ENCODE peak calls at places on chromosome 20, in seven cellular contexts. One of them, this sample, is unnamed.

GRCh38 chr20:2230671-2231488 is 64.9 kb upstream of the TGM3 start:
- DNase-seq in NB4: no peak
- DNase-seq in H54: no peak
- DNase-seq in HT1080: peak; percentile 53
- DNase-seq in DMS153: no peak
- DNase-seq in MM.1S: no peak
- DNase-seq in psoas muscle: no peak
- DNase-seq in this sample: no peak

GRCh38 chr20:4216142-4216735 is 200.9 kb upstream of the RNF24 start:
- DNase-seq in NB4: no peak
- DNase-seq in H54: no peak
- DNase-seq in HT1080: no peak
- DNase-seq in DMS153: no peak
- DNase-seq in MM.1S: no peak
- DNase-seq in psoas muscle: no peak
- DNase-seq in this sample: no peak

GRCh38 chr20:62607366-62608217 is 34.7 kb upstream of the SLCO4A1 start:
- DNase-seq in NB4: peak; percentile 57
- DNase-seq in H54: no peak
- DNase-seq in HT1080: no peak
- DNase-seq in DMS153: no peak
- DNase-seq in MM.1S: no peak
- DNase-seq in psoas muscle: peak; percentile 12
- DNase-seq in this sample: no peak

GRCh38 chr20:37435607-37436006 is 85.4 kb upstream of the NNAT start:
- DNase-seq in NB4: no peak
- DNase-seq in H54: no peak
- DNase-seq in HT1080: no peak
- DNase-seq in DMS153: no peak
- DNase-seq in MM.1S: no peak
- DNase-seq in psoas muscle: no peak
- DNase-seq in this sample: no peak

GRCh38 chr20:44160133-44160532 is 26.9 kb downstream of the JPH2 start:
- DNase-seq in NB4: no peak
- DNase-seq in H54: no peak
- DNase-seq in HT1080: no peak
- DNase-seq in DMS153: no peak
- DNase-seq in MM.1S: no peak
- DNase-seq in psoas muscle: no peak
- DNase-seq in this sample: no peak

GRCh38 chr20:63699466-63700198 is 3.2 kb downstream of the TNFRSF6B start:
- DNase-seq in NB4: peak; percentile 76
- DNase-seq in H54: peak; percentile 31
- DNase-seq in HT1080: no peak
- DNase-seq in DMS153: no peak
- DNase-seq in MM.1S: no peak
- DNase-seq in psoas muscle: peak; percentile 24
- DNase-seq in this sample: no peak

GRCh38 chr20:49594143-49594928 is 26.4 kb upstream of the PTGIS start:
- DNase-seq in NB4: peak; percentile 87
- DNase-seq in H54: no peak
- DNase-seq in HT1080: peak; percentile 28
- DNase-seq in DMS153: no peak
- DNase-seq in MM.1S: no peak
- DNase-seq in psoas muscle: peak; percentile 76
- DNase-seq in this sample: no peak

GRCh38 chr20:8216375-8217200 is 84.5 kb downstream of the PLCB1 start:
- DNase-seq in NB4: no peak
- DNase-seq in H54: no peak
- DNase-seq in HT1080: no peak
- DNase-seq in DMS153: no peak
- DNase-seq in MM.1S: no peak
- DNase-seq in psoas muscle: no peak
- DNase-seq in this sample: no peak

GRCh38 chr20:36407196-36407733 is 101.1 kb downstream of the DLGAP4 start:
- DNase-seq in NB4: peak; percentile 32
- DNase-seq in H54: peak; percentile 35
- DNase-seq in HT1080: peak; percentile 44
- DNase-seq in DMS153: no peak
- DNase-seq in MM.1S: no peak
- DNase-seq in psoas muscle: no peak
- DNase-seq in this sample: no peak

GRCh38 chr20:39294137-39294725 is 332.1 kb downstream of the DHX35 start:
- DNase-seq in NB4: no peak
- DNase-seq in H54: no peak
- DNase-seq in HT1080: no peak
- DNase-seq in DMS153: no peak
- DNase-seq in MM.1S: no peak
- DNase-seq in psoas muscle: no peak
- DNase-seq in this sample: no peak

GRCh38 chr20:17618673-17619013 is 48.8 kb downstream of the DSTN start:
- DNase-seq in NB4: no peak
- DNase-seq in H54: no peak
- DNase-seq in HT1080: no peak
- DNase-seq in DMS153: no peak
- DNase-seq in MM.1S: no peak
- DNase-seq in psoas muscle: no peak
- DNase-seq in this sample: no peak

GRCh38 chr20:18805881-18806280 is 7.7 kb upstream of the SCP2D1 start:
- DNase-seq in NB4: no peak
- DNase-seq in H54: no peak
- DNase-seq in HT1080: peak; percentile 72
- DNase-seq in DMS153: no peak
- DNase-seq in MM.1S: no peak
- DNase-seq in psoas muscle: no peak
- DNase-seq in this sample: no peak

GRCh38 chr20:23508896-23509579 is 18.1 kb downstream of the CST8 start:
- DNase-seq in NB4: no peak
- DNase-seq in H54: no peak
- DNase-seq in HT1080: no peak
- DNase-seq in DMS153: no peak
- DNase-seq in MM.1S: no peak
- DNase-seq in psoas muscle: no peak
- DNase-seq in this sample: no peak

GRCh38 chr20:63895202-63895885 is 418 bp downstream of the DNAJC5 start:
- DNase-seq in NB4: no peak
- DNase-seq in H54: no peak
- DNase-seq in HT1080: no peak
- DNase-seq in DMS153: no peak
- DNase-seq in MM.1S: no peak
- DNase-seq in psoas muscle: no peak
- DNase-seq in this sample: no peak

GRCh38 chr20:4062721-4063606 is 47.6 kb upstream of the RNF24 start:
- DNase-seq in NB4: no peak
- DNase-seq in H54: no peak
- DNase-seq in HT1080: no peak
- DNase-seq in DMS153: no peak
- DNase-seq in MM.1S: no peak
- DNase-seq in psoas muscle: no peak
- DNase-seq in this sample: no peak

GRCh38 chr20:53142225-53142624 is 170.1 kb downstream of the TSHZ2 start:
- DNase-seq in NB4: peak; percentile 24
- DNase-seq in H54: no peak
- DNase-seq in HT1080: peak; percentile 33
- DNase-seq in DMS153: no peak
- DNase-seq in MM.1S: no peak
- DNase-seq in psoas muscle: no peak
- DNase-seq in this sample: no peak

GRCh38 chr20:42118409-42119125 is 500.4 kb upstream of the CHD6 start:
- DNase-seq in NB4: no peak
- DNase-seq in H54: no peak
- DNase-seq in HT1080: no peak
- DNase-seq in DMS153: no peak
- DNase-seq in MM.1S: no peak
- DNase-seq in psoas muscle: no peak
- DNase-seq in this sample: no peak

GRCh38 chr20:46375771-46376170 is 30.6 kb downstream of the ELMO2 start:
- DNase-seq in NB4: no peak
- DNase-seq in H54: no peak
- DNase-seq in HT1080: peak; percentile 40
- DNase-seq in DMS153: no peak
- DNase-seq in MM.1S: no peak
- DNase-seq in psoas muscle: no peak
- DNase-seq in this sample: peak; percentile 31

GRCh38 chr20:5734559-5735137 is 15.6 kb upstream of the SHLD1 start:
- DNase-seq in NB4: no peak
- DNase-seq in H54: no peak
- DNase-seq in HT1080: no peak
- DNase-seq in DMS153: no peak
- DNase-seq in MM.1S: no peak
- DNase-seq in psoas muscle: no peak
- DNase-seq in this sample: no peak

GRCh38 chr20:59165389-59165785 is 1.8 kb downstream of the ZNF831 start:
- DNase-seq in NB4: no peak
- DNase-seq in H54: no peak
- DNase-seq in HT1080: no peak
- DNase-seq in DMS153: no peak
- DNase-seq in MM.1S: no peak
- DNase-seq in psoas muscle: no peak
- DNase-seq in this sample: no peak

GRCh38 chr20:4171538-4172116 is 156.3 kb upstream of the RNF24 start:
- DNase-seq in NB4: no peak
- DNase-seq in H54: no peak
- DNase-seq in HT1080: no peak
- DNase-seq in DMS153: no peak
- DNase-seq in MM.1S: no peak
- DNase-seq in psoas muscle: no peak
- DNase-seq in this sample: no peak

GRCh38 chr20:57330998-57331397 is 1.4 kb downstream of the SPO11 start:
- DNase-seq in NB4: peak; percentile 62
- DNase-seq in H54: no peak
- DNase-seq in HT1080: no peak
- DNase-seq in DMS153: no peak
- DNase-seq in MM.1S: no peak
- DNase-seq in psoas muscle: no peak
- DNase-seq in this sample: no peak

GRCh38 chr20:19699132-19699971 is 58.7 kb upstream of the RIN2 start:
- DNase-seq in NB4: no peak
- DNase-seq in H54: peak; percentile 55
- DNase-seq in HT1080: peak; percentile 91
- DNase-seq in DMS153: no peak
- DNase-seq in MM.1S: no peak
- DNase-seq in psoas muscle: no peak
- DNase-seq in this sample: no peak

GRCh38 chr20:52191132-52191435 is 495 bp downstream of the ZFP64 start:
- DNase-seq in NB4: no peak
- DNase-seq in H54: peak; percentile 33
- DNase-seq in HT1080: no peak
- DNase-seq in DMS153: no peak
- DNase-seq in MM.1S: no peak
- DNase-seq in psoas muscle: no peak
- DNase-seq in this sample: no peak

GRCh38 chr20:32674362-32674789 is 635 bp upstream of the C20orf203 start:
- DNase-seq in NB4: peak; percentile 92
- DNase-seq in H54: peak; percentile 66
- DNase-seq in HT1080: peak; percentile 71
- DNase-seq in DMS153: peak; percentile 45
- DNase-seq in MM.1S: peak; percentile 86
- DNase-seq in psoas muscle: no peak
- DNase-seq in this sample: peak; percentile 94

GRCh38 chr20:50834599-50835005 is 39.7 kb downstream of the BCAS4 start:
- DNase-seq in NB4: no peak
- DNase-seq in H54: no peak
- DNase-seq in HT1080: no peak
- DNase-seq in DMS153: no peak
- DNase-seq in MM.1S: no peak
- DNase-seq in psoas muscle: no peak
- DNase-seq in this sample: no peak

GRCh38 chr20:53099851-53100250 is 127.7 kb downstream of the TSHZ2 start:
- DNase-seq in NB4: no peak
- DNase-seq in H54: no peak
- DNase-seq in HT1080: no peak
- DNase-seq in DMS153: no peak
- DNase-seq in MM.1S: no peak
- DNase-seq in psoas muscle: no peak
- DNase-seq in this sample: no peak

GRCh38 chr20:49245921-49246740 is 26.9 kb downstream of the DDX27 start:
- DNase-seq in NB4: peak; percentile 68
- DNase-seq in H54: peak; percentile 40
- DNase-seq in HT1080: peak; percentile 41
- DNase-seq in DMS153: peak; percentile 19
- DNase-seq in MM.1S: peak; percentile 59
- DNase-seq in psoas muscle: no peak
- DNase-seq in this sample: peak; percentile 65

GRCh38 chr20:23205656-23206055 is 119.5 kb upstream of the CD93 start:
- DNase-seq in NB4: no peak
- DNase-seq in H54: no peak
- DNase-seq in HT1080: no peak
- DNase-seq in DMS153: peak; percentile 47
- DNase-seq in MM.1S: no peak
- DNase-seq in psoas muscle: peak; percentile 71
- DNase-seq in this sample: no peak

This sample was measured in KBM-7.